ENCODE peak calls at places on chromosomes 2 and 18, in six cellular contexts. V, E, U, N, A and X are unnamed samples.

GRCh38 chr2:52340185-52340584 is 1308.3 kb upstream of the NRXN1 start:
- DNase-seq in E (no peak), V (no peak), A (no peak), U (no peak), N (peak), X (no peak)

GRCh38 chr2:29113027-29113686 is 2.1 kb upstream of the CLIP4 start:
- DNase-seq in A (no peak), U (no peak), V (peak), N (no peak), E (no peak), X (peak)

GRCh38 chr2:96321230-96322103 is 3.6 kb upstream of the ITPRIPL1 start:
- DNase-seq in A (no peak), E (no peak), V (peak), U (peak), N (peak), X (no peak)

GRCh38 chr2:29606105-29606871 is 315.1 kb downstream of the ALK start:
- DNase-seq in V (no peak), N (no peak), E (peak), A (peak), U (no peak), X (peak)

GRCh38 chr2:29223851-29224692 is 108.9 kb downstream of the CLIP4 start:
- DNase-seq in E (peak), V (no peak), A (peak), U (no peak), N (no peak), X (peak)

GRCh38 chr18:76490701-76491171 is 4.3 kb downstream of the ZNF516 start:
- DNase-seq in N (peak), E (peak), U (peak), A (no peak), V (no peak), X (no peak)

GRCh38 chr2:172929644-172930043 is 146.0 kb upstream of the MAP3K20 start:
- DNase-seq in E (no peak), V (no peak), U (no peak), N (no peak), A (no peak), X (no peak)

GRCh38 chr2:62152000-62152399 is 43.9 kb upstream of the B3GNT2 start:
- DNase-seq in V (no peak), N (no peak), E (peak), A (no peak), U (no peak), X (peak)

GRCh38 chr18:79447703-79448367 is 52.1 kb downstream of the NFATC1 start:
- DNase-seq in V (no peak), A (no peak), E (no peak), N (no peak), U (no peak), X (no peak)

GRCh38 chr2:100246163-100247145 is 75.8 kb downstream of the LONRF2 start:
- DNase-seq in E (peak), N (peak), U (no peak), A (no peak), V (peak), X (no peak)

GRCh38 chr2:6017887-6018286 is 325.7 kb downstream of the SOX11 start:
- DNase-seq in E (no peak), U (no peak), N (no peak), A (no peak), V (no peak), X (no peak)

GRCh38 chr2:157838442-157839161 is 37.5 kb downstream of the ACVR1 start:
- DNase-seq in V (peak), E (peak), N (peak), U (peak), A (peak), X (peak)

GRCh38 chr2:105858868-105859693 is 114.4 kb downstream of the NCK2 start:
- DNase-seq in V (no peak), U (no peak), E (peak), N (no peak), A (no peak), X (no peak)

GRCh38 chr2:153145470-153145869 is 333.1 kb downstream of the RPRM start:
- DNase-seq in A (no peak), E (no peak), N (no peak), U (no peak), V (no peak), X (no peak)

GRCh38 chr2:28355521-28356094 is 37.0 kb upstream of the FOSL2 start:
- DNase-seq in N (no peak), U (peak), V (peak), E (no peak), A (no peak), X (no peak)

GRCh38 chr2:40363631-40364030 is 88.3 kb downstream of the SLC8A1 start:
- DNase-seq in A (no peak), N (no peak), U (no peak), V (no peak), E (no peak), X (no peak)

GRCh38 chr2:86477349-86477748 is 36.2 kb downstream of the KDM3A start:
- DNase-seq in E (no peak), N (no peak), U (no peak), A (no peak), V (no peak), X (peak)

GRCh38 chr2:20108655-20109396 is 57.4 kb upstream of the LAPTM4A start:
- DNase-seq in E (peak), V (peak), N (no peak), A (peak), U (no peak), X (no peak)

GRCh38 chr2:42102606-42103450 is 55.0 kb downstream of the PKDCC start:
- DNase-seq in U (peak), V (no peak), A (no peak), E (no peak), N (peak), X (no peak)

GRCh38 chr2:220708366-220708765 is 863.7 kb downstream of the EPHA4 start:
- DNase-seq in V (no peak), E (no peak), A (peak), N (no peak), U (no peak), X (peak)

GRCh38 chr2:74585406-74586182 is 31.1 kb downstream of the DOK1 start:
- DNase-seq in U (peak), V (no peak), A (no peak), N (no peak), E (no peak), X (no peak)

GRCh38 chr18:9614401-9615279 is at the start of gene PPP4R1:
- DNase-seq in V (peak), E (peak), N (peak), A (peak), U (peak), X (peak)

GRCh38 chr2:125313806-125314205 is 1288.7 kb downstream of the CNTNAP5 start:
- DNase-seq in E (no peak), N (peak), V (no peak), A (no peak), U (no peak), X (no peak)

GRCh38 chr2:208083807-208084206 is 40.5 kb downstream of the CRYGD start:
- DNase-seq in V (no peak), A (no peak), U (no peak), E (no peak), N (no peak), X (no peak)

GRCh38 chr18:79367989-79368388 is 27.7 kb upstream of the NFATC1 start:
- DNase-seq in V (no peak), E (no peak), A (no peak), N (no peak), U (no peak), X (no peak)

GRCh38 chr2:101887328-101887727 is 104.4 kb upstream of the IL1R2 start:
- DNase-seq in V (no peak), N (no peak), E (no peak), U (no peak), A (no peak), X (no peak)

GRCh38 chr2:171545086-171545485 is 22.8 kb downstream of the CYBRD1 start:
- DNase-seq in V (no peak), E (no peak), A (no peak), U (no peak), N (no peak), X (no peak)

GRCh38 chr2:29041161-29041660 is 33.1 kb downstream of the PCARE start:
- DNase-seq in A (no peak), N (no peak), V (no peak), U (no peak), E (no peak), X (no peak)

GRCh38 chr2:64455545-64455944 is 1.6 kb downstream of the LGALSL start:
- DNase-seq in U (no peak), N (no peak), E (peak), A (no peak), V (peak), X (no peak)

GRCh38 chr2:219987830-219988229 is 360.4 kb downstream of the SLC4A3 start:
- DNase-seq in E (peak), V (no peak), N (no peak), U (no peak), A (peak), X (peak)

GRCh38 chr2:213415093-213415492 is 130.8 kb downstream of the SPAG16 start:
- DNase-seq in E (no peak), A (no peak), U (no peak), N (no peak), V (no peak), X (no peak)

GRCh38 chr2:144434865-144435264 is 85.1 kb downstream of the ZEB2 start:
- DNase-seq in U (no peak), A (no peak), N (no peak), E (no peak), V (no peak), X (no peak)

GRCh38 chr2:144686518-144687215 is 166.7 kb upstream of the ZEB2 start:
- DNase-seq in E (no peak), A (no peak), U (no peak), V (no peak), N (no peak), X (no peak)

GRCh38 chr2:230412369-230412706 is 3.7 kb upstream of the SP100 start:
- DNase-seq in U (peak), E (no peak), V (no peak), A (no peak), N (no peak), X (no peak)

GRCh38 chr2:6972067-6972710 is 55.0 kb downstream of the RNF144A start:
- DNase-seq in A (no peak), U (no peak), V (no peak), N (no peak), E (no peak), X (no peak)

GRCh38 chr18:32712860-32713259 is 60.0 kb downstream of the KLHL14 start:
- DNase-seq in U (no peak), V (no peak), N (no peak), E (no peak), A (no peak), X (no peak)

GRCh38 chr2:220956429-220956828 is 615.7 kb downstream of the EPHA4 start:
- DNase-seq in A (no peak), U (no peak), E (no peak), N (no peak), V (no peak), X (no peak)

DNA sequence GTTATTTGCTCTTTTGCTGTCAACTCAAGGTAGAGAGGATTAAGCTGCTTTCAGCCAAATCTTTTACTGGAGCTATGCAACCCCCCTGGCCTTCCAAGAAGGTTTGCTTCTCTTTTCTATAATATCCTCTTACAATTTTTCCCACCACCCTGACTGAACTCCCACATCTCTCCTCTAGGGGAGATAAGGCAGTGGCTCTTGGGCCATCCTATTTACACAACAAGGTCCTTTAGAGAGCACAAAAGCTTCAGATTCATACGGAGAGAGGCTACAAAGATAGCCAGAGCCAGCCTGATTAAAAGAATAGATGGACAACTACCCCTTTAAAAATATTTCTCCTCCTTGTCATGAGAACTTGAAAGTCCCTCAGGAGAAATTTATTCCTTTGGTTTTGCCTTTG is 95.7 kb downstream of the TPGS2 start:
- DNase-seq in E (no peak), A (no peak), V (no peak), U (no peak), N (peak), X (no peak)
- TF ChIP-seq CTCF in E (no peak), A (no peak), V (no peak), U (no peak), N (peak), X (peak)

GRCh38 chr18:34821669-34822210 is 111.6 kb downstream of the DTNA start:
- DNase-seq in A (no peak), N (peak), U (no peak), E (no peak), V (peak), X (peak)
- TF ChIP-seq CTCF in A (no peak), N (peak), U (no peak), E (no peak), V (no peak), X (no peak)

GRCh38 chr18:75173125-75173432 is 35.9 kb downstream of the PTGR3 start:
- DNase-seq in U (no peak), N (peak), V (peak), E (no peak), A (no peak), X (peak)
- TF ChIP-seq CTCF in U (no peak), N (no peak), V (peak), E (no peak), A (no peak), X (peak)

GRCh38 chr2:160329196-160329595 is 129.1 kb upstream of the ITGB6 start:
- DNase-seq in V (peak), N (no peak), E (no peak), A (no peak), U (no peak), X (no peak)

GRCh38 chr2:160333324-160334027 is 133.4 kb upstream of the ITGB6 start:
- DNase-seq in U (no peak), N (no peak), A (no peak), E (no peak), V (no peak), X (no peak)

GRCh38 chr2:160334028-160334729 is 134.1 kb upstream of the ITGB6 start:
- DNase-seq in A (peak), N (no peak), E (no peak), V (no peak), U (no peak), X (peak)

GRCh38 chr2:160331258-160332025 is 131.4 kb upstream of the ITGB6 start:
- DNase-seq in U (peak), E (no peak), A (no peak), N (no peak), V (no peak), X (no peak)

GRCh38 chr2:160332318-160332717 is 132.2 kb upstream of the ITGB6 start:
- DNase-seq in N (peak), E (no peak), V (no peak), A (no peak), U (no peak), X (no peak)
- TF ChIP-seq CTCF in N (no peak), E (no peak), V (no peak), A (no peak), U (no peak), X (peak)

GRCh38 chr18:48181857-48182430 is 227.2 kb downstream of the ZBTB7C start:
- DNase-seq in V (no peak), N (no peak), E (no peak), A (no peak), U (no peak), X (no peak)
- TF ChIP-seq CTCF in V (no peak), N (no peak), E (no peak), A (no peak), U (no peak), X (no peak)

GRCh38 chr18:23503038-23503966 is at the start of gene RMC1:
- DNase-seq in E (peak), A (peak), N (peak), V (peak), U (peak), X (peak)
- TF ChIP-seq CTCF in E (no peak), A (no peak), N (peak), V (peak), U (no peak), X (no peak)

GRCh38 chr2:57552885-57553284 is 493.7 kb upstream of the VRK2 start:
- DNase-seq in N (no peak), E (no peak), V (no peak), U (no peak), A (no peak), X (no peak)

GRCh38 chr2:57544626-57545025 is 502.0 kb upstream of the VRK2 start:
- DNase-seq in A (no peak), E (no peak), N (no peak), V (no peak), U (no peak), X (no peak)

GRCh38 chr2:57546478-57546877 is 500.1 kb upstream of the VRK2 start:
- DNase-seq in U (no peak), A (no peak), E (no peak), V (no peak), N (no peak), X (no peak)

GRCh38 chr2:57550912-57551311 is 495.7 kb upstream of the VRK2 start:
- DNase-seq in A (no peak), E (no peak), N (no peak), U (no peak), V (no peak), X (no peak)

GRCh38 chr2:57549642-57550102 is 496.9 kb upstream of the VRK2 start:
- DNase-seq in N (peak), U (no peak), A (no peak), E (no peak), V (no peak), X (peak)
- TF ChIP-seq CTCF in N (peak), U (no peak), A (peak), E (no peak), V (peak), X (peak)

GRCh38 chr2:241652722-241653121 is 15.2 kb downstream of the ATG4B start:
- DNase-seq in U (no peak), E (no peak), N (no peak), V (no peak), A (no peak), X (no peak)
- TF ChIP-seq CTCF in U (no peak), E (no peak), N (no peak), V (no peak), A (no peak), X (no peak)